ENCODE peak calls at places on chromosomes 12 and 14, in five cellular contexts. One of them, this sample, is unnamed.
A peak's percentile ranks its signal among the peaks of the same experiment; 100 is the strongest.

GRCh38 chr14:21768116-21768874 is 94.7 kb upstream of the OR4E1 start:
- DNase-seq in tibial nerve: no peak
- DNase-seq in iPS DF 6.9: peak; percentile 33
- DNase-seq in neural progenitor cell: peak; percentile 80
- DNase-seq in sigmoid colon: no peak
- DNase-seq in this sample: no peak

GRCh38 chr12:131784909-131785762 is 43.1 kb upstream of the MMP17 start:
- DNase-seq in tibial nerve: no peak
- DNase-seq in iPS DF 6.9: no peak
- DNase-seq in neural progenitor cell: no peak
- DNase-seq in sigmoid colon: peak; percentile 53
- DNase-seq in this sample: no peak

GRCh38 chr14:50955373-50956043 is 11.2 kb upstream of the PYGL start:
- DNase-seq in tibial nerve: peak; percentile 61
- DNase-seq in iPS DF 6.9: no peak
- DNase-seq in neural progenitor cell: peak; percentile 23
- DNase-seq in sigmoid colon: peak; percentile 85
- DNase-seq in this sample: no peak

GRCh38 chr14:83559721-83560120 is 1970.2 kb upstream of the FLRT2 start:
- DNase-seq in tibial nerve: no peak
- DNase-seq in iPS DF 6.9: no peak
- DNase-seq in neural progenitor cell: no peak
- DNase-seq in sigmoid colon: no peak
- DNase-seq in this sample: no peak

GRCh38 chr12:19639781-19640180 is 200.5 kb downstream of the AEBP2 start:
- DNase-seq in tibial nerve: no peak
- DNase-seq in iPS DF 6.9: no peak
- DNase-seq in neural progenitor cell: no peak
- DNase-seq in sigmoid colon: no peak
- DNase-seq in this sample: no peak

GRCh38 chr12:13472690-13473089 is 276.2 kb downstream of the EMP1 start:
- DNase-seq in tibial nerve: no peak
- DNase-seq in iPS DF 6.9: no peak
- DNase-seq in neural progenitor cell: no peak
- DNase-seq in sigmoid colon: no peak
- DNase-seq in this sample: no peak

GRCh38 chr14:58944226-58944769 is 244.2 kb upstream of the DAAM1 start:
- DNase-seq in tibial nerve: no peak
- DNase-seq in iPS DF 6.9: no peak
- DNase-seq in neural progenitor cell: peak; percentile 29
- DNase-seq in sigmoid colon: no peak
- DNase-seq in this sample: no peak

GRCh38 chr12:26402648-26403047 is 207.3 kb downstream of the SSPN start:
- DNase-seq in tibial nerve: no peak
- DNase-seq in iPS DF 6.9: peak; percentile 9
- DNase-seq in neural progenitor cell: no peak
- DNase-seq in sigmoid colon: no peak
- DNase-seq in this sample: no peak

GRCh38 chr12:63319936-63320633 is 169.1 kb upstream of the AVPR1A start:
- DNase-seq in tibial nerve: no peak
- DNase-seq in iPS DF 6.9: no peak
- DNase-seq in neural progenitor cell: no peak
- DNase-seq in sigmoid colon: no peak
- DNase-seq in this sample: no peak

GRCh38 chr12:75690556-75690955 is 179.1 kb upstream of the KRR1 start:
- DNase-seq in tibial nerve: no peak
- DNase-seq in iPS DF 6.9: no peak
- DNase-seq in neural progenitor cell: no peak
- DNase-seq in sigmoid colon: no peak
- DNase-seq in this sample: no peak

GRCh38 chr12:113082486-113083148 is 26.1 kb downstream of the DTX1 start:
- DNase-seq in tibial nerve: no peak
- DNase-seq in iPS DF 6.9: no peak
- DNase-seq in neural progenitor cell: no peak
- DNase-seq in sigmoid colon: no peak
- DNase-seq in this sample: no peak

GRCh38 chr12:94244165-94245133 is 96.1 kb downstream of the PLXNC1 start:
- DNase-seq in tibial nerve: no peak
- DNase-seq in iPS DF 6.9: no peak
- DNase-seq in neural progenitor cell: no peak
- DNase-seq in sigmoid colon: no peak
- DNase-seq in this sample: no peak

GRCh38 chr14:50060871-50061663 is 55.3 kb downstream of the VCPKMT start:
- DNase-seq in tibial nerve: peak; percentile 71
- DNase-seq in iPS DF 6.9: peak; percentile 18
- DNase-seq in neural progenitor cell: no peak
- DNase-seq in sigmoid colon: peak; percentile 86
- DNase-seq in this sample: peak; percentile 52

GRCh38 chr14:30260772-30261607 is 298.0 kb upstream of the G2E3 start:
- DNase-seq in tibial nerve: no peak
- DNase-seq in iPS DF 6.9: no peak
- DNase-seq in neural progenitor cell: peak; percentile 29
- DNase-seq in sigmoid colon: no peak
- DNase-seq in this sample: no peak

GRCh38 chr14:26917086-26917485 is 319.3 kb upstream of the NOVA1 start:
- DNase-seq in tibial nerve: peak; percentile 53
- DNase-seq in iPS DF 6.9: no peak
- DNase-seq in neural progenitor cell: peak; percentile 50
- DNase-seq in sigmoid colon: no peak
- DNase-seq in this sample: no peak

GRCh38 chr12:61808856-61809255 is 451.3 kb upstream of the USP15 start:
- DNase-seq in tibial nerve: no peak
- DNase-seq in iPS DF 6.9: no peak
- DNase-seq in neural progenitor cell: no peak
- DNase-seq in sigmoid colon: no peak
- DNase-seq in this sample: no peak

GRCh38 chr12:3441435-3441834 is 49.6 kb upstream of the PRMT8 start:
- DNase-seq in tibial nerve: no peak
- DNase-seq in iPS DF 6.9: no peak
- DNase-seq in neural progenitor cell: no peak
- DNase-seq in sigmoid colon: no peak
- DNase-seq in this sample: no peak

GRCh38 chr14:53470351-53471043 is 317.4 kb upstream of the DDHD1 start:
- DNase-seq in tibial nerve: no peak
- DNase-seq in iPS DF 6.9: no peak
- DNase-seq in neural progenitor cell: no peak
- DNase-seq in sigmoid colon: no peak
- DNase-seq in this sample: no peak

GRCh38 chr14:21796912-21797311 is 123.3 kb upstream of the OR4E1 start:
- DNase-seq in tibial nerve: no peak
- DNase-seq in iPS DF 6.9: peak; percentile 29
- DNase-seq in neural progenitor cell: peak; percentile 2
- DNase-seq in sigmoid colon: no peak
- DNase-seq in this sample: no peak

GRCh38 chr12:75714462-75715322 is 203.3 kb upstream of the KRR1 start:
- DNase-seq in tibial nerve: no peak
- DNase-seq in iPS DF 6.9: no peak
- DNase-seq in neural progenitor cell: no peak
- DNase-seq in sigmoid colon: no peak
- DNase-seq in this sample: no peak

DNA sequence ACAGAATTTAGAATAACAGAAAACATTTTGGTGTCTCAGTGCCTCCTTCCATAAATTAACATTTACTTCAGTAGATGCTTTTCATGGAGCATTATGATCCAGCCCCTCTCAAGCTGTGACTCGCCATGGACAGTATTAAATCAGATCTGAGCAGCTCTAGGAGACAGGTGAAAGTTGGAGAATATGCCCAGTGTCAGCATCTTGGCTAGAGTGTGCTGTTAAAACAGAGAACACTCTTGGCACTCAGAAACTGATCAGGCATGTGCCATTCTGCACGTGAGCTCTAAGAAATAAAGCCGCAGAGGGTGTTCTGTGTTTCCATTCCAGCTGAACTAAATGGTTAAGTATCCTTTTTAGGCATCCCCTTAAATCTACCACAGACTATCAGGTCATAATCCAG is 68.0 kb downstream of the DIP2B start:
- DNase-seq in tibial nerve: no peak
- DNase-seq in iPS DF 6.9: no peak
- DNase-seq in neural progenitor cell: no peak
- DNase-seq in sigmoid colon: no peak
- DNase-seq in this sample: no peak
- H3K27ac ChIP-seq in tibial nerve: peak overlapping the region; percentile 46
- H3K27ac ChIP-seq in iPS DF 6.9: no peak overlapping the region
- H3K27ac ChIP-seq in neural progenitor cell: no peak overlapping the region
- H3K27ac ChIP-seq in sigmoid colon: no peak overlapping the region
- H3K27ac ChIP-seq in this sample: peak overlapping the region; percentile 53

DNA sequence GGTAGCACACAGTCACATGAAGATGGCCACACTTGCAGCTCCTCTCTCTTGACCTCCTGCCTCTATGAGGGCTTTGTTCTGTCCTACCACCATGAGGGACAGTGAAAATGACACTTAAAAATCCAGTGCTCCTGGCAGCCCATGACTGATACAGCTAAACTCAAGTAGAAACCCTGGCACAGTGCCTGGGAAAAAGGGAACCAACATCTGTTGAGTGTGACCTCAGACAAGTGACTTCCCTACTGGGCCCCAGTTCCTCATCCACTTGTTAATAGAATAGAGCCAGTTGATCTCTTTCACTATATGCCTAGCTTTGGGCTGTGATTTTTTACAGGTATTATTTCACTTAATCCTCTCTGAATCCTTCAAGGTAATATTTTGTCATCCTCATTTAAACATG is 4.8 kb downstream of the GUCY2C start:
- DNase-seq in tibial nerve: peak; percentile 73
- DNase-seq in iPS DF 6.9: no peak
- DNase-seq in neural progenitor cell: no peak
- DNase-seq in sigmoid colon: peak; percentile 71
- DNase-seq in this sample: no peak
- H3K27ac ChIP-seq in tibial nerve: no peak overlapping the region
- H3K27ac ChIP-seq in iPS DF 6.9: no peak overlapping the region
- H3K27ac ChIP-seq in neural progenitor cell: no peak overlapping the region
- H3K27ac ChIP-seq in sigmoid colon: no peak overlapping the region
- H3K27ac ChIP-seq in this sample: no peak overlapping the region

GRCh38 chr12:109621271-109621671 is 47.7 kb downstream of the MVK start:
- DNase-seq in tibial nerve: no peak
- DNase-seq in iPS DF 6.9: no peak
- DNase-seq in neural progenitor cell: no peak
- DNase-seq in sigmoid colon: no peak
- DNase-seq in this sample: no peak

GRCh38 chr12:109624467-109624866 is 50.9 kb downstream of the MVK start:
- DNase-seq in tibial nerve: no peak
- DNase-seq in iPS DF 6.9: no peak
- DNase-seq in neural progenitor cell: no peak
- DNase-seq in sigmoid colon: no peak
- DNase-seq in this sample: no peak

GRCh38 chr12:109625131-109625559 is 51.6 kb downstream of the MVK start:
- DNase-seq in tibial nerve: no peak
- DNase-seq in iPS DF 6.9: no peak
- DNase-seq in neural progenitor cell: no peak
- DNase-seq in sigmoid colon: no peak
- DNase-seq in this sample: peak; percentile 94

GRCh38 chr12:109619002-109619604 is 45.5 kb downstream of the MVK start:
- DNase-seq in tibial nerve: no peak
- DNase-seq in iPS DF 6.9: no peak
- DNase-seq in neural progenitor cell: no peak
- DNase-seq in sigmoid colon: no peak
- DNase-seq in this sample: no peak

GRCh38 chr12:109621864-109622485 is 48.4 kb downstream of the MVK start:
- DNase-seq in tibial nerve: no peak
- DNase-seq in iPS DF 6.9: no peak
- DNase-seq in neural progenitor cell: peak; percentile 61
- DNase-seq in sigmoid colon: no peak
- DNase-seq in this sample: no peak
- H3K27ac ChIP-seq in tibial nerve: no peak overlapping the region
- H3K27ac ChIP-seq in iPS DF 6.9: no peak overlapping the region
- H3K27ac ChIP-seq in neural progenitor cell: no peak overlapping the region
- H3K27ac ChIP-seq in sigmoid colon: no peak overlapping the region
- H3K27ac ChIP-seq in this sample: peak overlapping the region; percentile 14

GRCh38 chr14:74605531-74606223 is 6.4 kb downstream of the LTBP2 start:
- DNase-seq in tibial nerve: no peak
- DNase-seq in iPS DF 6.9: no peak
- DNase-seq in neural progenitor cell: no peak
- DNase-seq in sigmoid colon: no peak
- DNase-seq in this sample: no peak

GRCh38 chr14:74601982-74602381 is 10.1 kb downstream of the LTBP2 start:
- DNase-seq in tibial nerve: no peak
- DNase-seq in iPS DF 6.9: no peak
- DNase-seq in neural progenitor cell: no peak
- DNase-seq in sigmoid colon: no peak
- DNase-seq in this sample: peak; percentile 83

GRCh38 chr14:74604896-74605295 is 7.1 kb downstream of the LTBP2 start:
- DNase-seq in tibial nerve: no peak
- DNase-seq in iPS DF 6.9: no peak
- DNase-seq in neural progenitor cell: no peak
- DNase-seq in sigmoid colon: no peak
- DNase-seq in this sample: no peak

GRCh38 chr14:74606727-74607126 is 5.3 kb downstream of the LTBP2 start:
- DNase-seq in tibial nerve: no peak
- DNase-seq in iPS DF 6.9: no peak
- DNase-seq in neural progenitor cell: no peak
- DNase-seq in sigmoid colon: no peak
- DNase-seq in this sample: no peak

GRCh38 chr14:74604157-74604556 is 7.9 kb downstream of the LTBP2 start:
- DNase-seq in tibial nerve: no peak
- DNase-seq in iPS DF 6.9: no peak
- DNase-seq in neural progenitor cell: no peak
- DNase-seq in sigmoid colon: no peak
- DNase-seq in this sample: no peak
- H3K27ac ChIP-seq in tibial nerve: no peak overlapping the region
- H3K27ac ChIP-seq in iPS DF 6.9: no peak overlapping the region
- H3K27ac ChIP-seq in neural progenitor cell: no peak overlapping the region
- H3K27ac ChIP-seq in sigmoid colon: no peak overlapping the region
- H3K27ac ChIP-seq in this sample: no peak overlapping the region

GRCh38 chr12:64450057-64450640 is 1.8 kb upstream of the TBK1 start:
- DNase-seq in tibial nerve: no peak
- DNase-seq in iPS DF 6.9: no peak
- DNase-seq in neural progenitor cell: no peak
- DNase-seq in sigmoid colon: no peak
- DNase-seq in this sample: no peak
- H3K27ac ChIP-seq in tibial nerve: no peak overlapping the region
- H3K27ac ChIP-seq in iPS DF 6.9: no peak overlapping the region
- H3K27ac ChIP-seq in neural progenitor cell: peak overlapping the region; percentile 90
- H3K27ac ChIP-seq in sigmoid colon: no peak overlapping the region
- H3K27ac ChIP-seq in this sample: peak overlapping the region; percentile 44

GRCh38 chr14:35399083-35399807 is 5.3 kb downstream of the NFKBIA start:
- DNase-seq in tibial nerve: no peak
- DNase-seq in iPS DF 6.9: no peak
- DNase-seq in neural progenitor cell: no peak
- DNase-seq in sigmoid colon: no peak
- DNase-seq in this sample: no peak
- H3K27ac ChIP-seq in tibial nerve: peak overlapping the region; percentile 100
- H3K27ac ChIP-seq in iPS DF 6.9: no peak overlapping the region
- H3K27ac ChIP-seq in neural progenitor cell: no peak overlapping the region
- H3K27ac ChIP-seq in sigmoid colon: peak overlapping the region; percentile 72
- H3K27ac ChIP-seq in this sample: no peak overlapping the region

GRCh38 chr12:54033106-54033979 is 493 bp downstream of the HOXC5 start:
- DNase-seq in tibial nerve: no peak
- DNase-seq in iPS DF 6.9: no peak
- DNase-seq in neural progenitor cell: peak; percentile 56
- DNase-seq in sigmoid colon: no peak
- DNase-seq in this sample: no peak
- H3K27ac ChIP-seq in tibial nerve: peak overlapping the region; percentile 69
- H3K27ac ChIP-seq in iPS DF 6.9: no peak overlapping the region
- H3K27ac ChIP-seq in neural progenitor cell: no peak overlapping the region
- H3K27ac ChIP-seq in sigmoid colon: no peak overlapping the region
- H3K27ac ChIP-seq in this sample: no peak overlapping the region

DNA sequence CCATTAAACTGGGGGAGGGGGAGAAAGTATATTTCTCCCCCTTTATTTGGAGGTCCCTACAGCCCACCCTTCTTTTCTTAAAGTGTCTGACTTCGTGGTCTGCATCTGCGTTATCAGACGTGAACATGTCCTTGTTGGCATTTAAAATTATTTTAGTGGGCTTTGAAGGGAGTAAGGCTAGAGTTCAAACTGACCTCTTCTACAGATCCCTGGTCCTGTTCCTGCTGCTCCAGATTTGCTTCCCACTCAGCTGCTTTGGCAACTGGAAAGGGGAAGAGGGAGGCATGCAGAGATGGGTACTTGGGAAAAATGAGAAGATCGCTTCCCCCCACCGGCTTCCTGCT is 611 bp upstream of the SIX6 start:
- DNase-seq in tibial nerve: no peak
- DNase-seq in iPS DF 6.9: no peak
- DNase-seq in neural progenitor cell: no peak
- DNase-seq in sigmoid colon: no peak
- DNase-seq in this sample: no peak
- H3K27ac ChIP-seq in tibial nerve: no peak overlapping the region
- H3K27ac ChIP-seq in iPS DF 6.9: no peak overlapping the region
- H3K27ac ChIP-seq in neural progenitor cell: no peak overlapping the region
- H3K27ac ChIP-seq in sigmoid colon: no peak overlapping the region
- H3K27ac ChIP-seq in this sample: no peak overlapping the region

This sample was measured in caudate nucleus.